ENCODE peak calls at places on chromosomes 11 and 22, in five cellular contexts. One of them, this sample, is unnamed.

GRCh38 chr22:46171940-46172339 is 21.6 kb downstream of the PPARA start:
- DNase-seq in psoas muscle: no peak
- DNase-seq in WTC11: no peak
- DNase-seq in IMR-90: peak
- DNase-seq in vagina: no peak
- DNase-seq in this sample: no peak

GRCh38 chr11:46916669-46917108 is 1.7 kb downstream of the LRP4 start:
- DNase-seq in psoas muscle: peak
- DNase-seq in WTC11: peak
- DNase-seq in IMR-90: peak
- DNase-seq in vagina: no peak
- DNase-seq in this sample: no peak

GRCh38 chr11:32729976-32730375 is 64.5 kb downstream of the CCDC73 start:
- DNase-seq in psoas muscle: no peak
- DNase-seq in WTC11: no peak
- DNase-seq in IMR-90: no peak
- DNase-seq in vagina: no peak
- DNase-seq in this sample: no peak

GRCh38 chr11:49442669-49443068 is 234.3 kb upstream of the FOLH1 start:
- DNase-seq in psoas muscle: no peak
- DNase-seq in WTC11: no peak
- DNase-seq in IMR-90: no peak
- DNase-seq in vagina: no peak
- DNase-seq in this sample: no peak

GRCh38 chr11:69014936-69015549 is 2.0 kb upstream of the MRGPRF start:
- DNase-seq in psoas muscle: no peak
- DNase-seq in WTC11: no peak
- DNase-seq in IMR-90: no peak
- DNase-seq in vagina: no peak
- DNase-seq in this sample: no peak

GRCh38 chr22:19579113-19579811 is 55.1 kb upstream of the CLDN5 start:
- DNase-seq in psoas muscle: no peak
- DNase-seq in WTC11: no peak
- DNase-seq in IMR-90: no peak
- DNase-seq in vagina: no peak
- DNase-seq in this sample: peak

GRCh38 chr11:16804104-16804947 is 65.9 kb downstream of the C11orf58 start:
- DNase-seq in psoas muscle: no peak
- DNase-seq in WTC11: no peak
- DNase-seq in IMR-90: no peak
- DNase-seq in vagina: no peak
- DNase-seq in this sample: no peak

GRCh38 chr11:133927690-133928627 is 28.8 kb downstream of the IGSF9B start:
- DNase-seq in psoas muscle: peak
- DNase-seq in WTC11: peak
- DNase-seq in IMR-90: peak
- DNase-seq in vagina: no peak
- DNase-seq in this sample: peak

GRCh38 chr11:57073121-57073520 is 84.4 kb downstream of the OR5AK2 start:
- DNase-seq in psoas muscle: no peak
- DNase-seq in WTC11: no peak
- DNase-seq in IMR-90: peak
- DNase-seq in vagina: no peak
- DNase-seq in this sample: no peak

GRCh38 chr11:120547871-120548681 is 36.5 kb downstream of the GRIK4 start:
- DNase-seq in psoas muscle: peak
- DNase-seq in WTC11: no peak
- DNase-seq in IMR-90: peak
- DNase-seq in vagina: no peak
- DNase-seq in this sample: no peak
- TF ChIP-seq CTCF in psoas muscle: no peak
- TF ChIP-seq CTCF in WTC11: no peak
- TF ChIP-seq CTCF in IMR-90: no peak
- TF ChIP-seq CTCF in vagina: no peak
- TF ChIP-seq CTCF in this sample: no peak

DNA sequence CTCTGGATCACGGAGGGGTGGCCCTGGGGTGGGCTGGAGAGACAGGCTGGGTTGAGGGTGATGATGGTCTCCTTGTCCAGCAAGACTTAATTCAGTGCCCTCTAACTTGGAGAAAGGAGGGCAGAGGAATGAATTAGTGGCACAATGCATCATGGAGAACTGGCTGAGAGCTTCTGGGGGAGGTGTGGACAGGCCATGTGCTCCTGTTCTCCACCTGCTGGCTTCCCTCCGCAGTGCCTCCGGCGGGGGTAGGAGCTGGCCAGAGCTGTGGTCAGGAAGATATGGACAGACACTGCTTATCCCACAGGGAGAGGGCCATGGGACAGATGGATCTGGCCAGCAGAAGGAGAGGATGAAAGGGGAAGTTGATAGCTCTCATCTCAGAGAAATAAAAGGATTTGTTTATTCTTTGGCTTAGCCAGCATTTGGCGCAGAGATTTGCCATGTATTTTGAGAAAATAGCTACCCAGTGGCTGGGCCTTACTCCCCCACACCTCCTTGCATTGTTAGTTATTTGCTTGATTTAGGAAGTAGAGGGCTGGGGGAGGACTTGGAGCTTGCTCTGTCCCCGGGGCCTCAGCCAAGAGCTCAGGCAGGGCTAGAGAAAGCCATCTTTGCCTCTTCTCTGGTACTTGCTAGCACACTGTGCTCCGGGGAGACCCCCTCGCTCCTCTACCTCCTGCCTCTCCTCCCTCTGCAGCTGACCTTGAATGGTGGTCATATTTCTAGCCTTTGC is 93.2 kb downstream of the SCN3B start:
- DNase-seq in psoas muscle: peak
- DNase-seq in WTC11: peak
- DNase-seq in IMR-90: peak
- DNase-seq in vagina: no peak
- DNase-seq in this sample: no peak
- TF ChIP-seq CTCF in psoas muscle: peak
- TF ChIP-seq CTCF in WTC11: no peak
- TF ChIP-seq CTCF in IMR-90: peak
- TF ChIP-seq CTCF in vagina: no peak
- TF ChIP-seq CTCF in this sample: no peak

GRCh38 chr11:64161037-64161436 is 4.9 kb downstream of the MACROD1 start:
- DNase-seq in psoas muscle: no peak
- DNase-seq in WTC11: no peak
- DNase-seq in IMR-90: no peak
- DNase-seq in vagina: no peak
- DNase-seq in this sample: no peak

GRCh38 chr11:64163951-64164350 is 2.0 kb downstream of the MACROD1 start:
- DNase-seq in psoas muscle: no peak
- DNase-seq in WTC11: no peak
- DNase-seq in IMR-90: no peak
- DNase-seq in vagina: no peak
- DNase-seq in this sample: no peak

GRCh38 chr11:64165842-64166635 is at the start of gene MACROD1:
- DNase-seq in psoas muscle: peak
- DNase-seq in WTC11: peak
- DNase-seq in IMR-90: peak
- DNase-seq in vagina: no peak
- DNase-seq in this sample: peak

GRCh38 chr11:64164392-64165312 is 1.3 kb downstream of the MACROD1 start:
- DNase-seq in psoas muscle: peak
- DNase-seq in WTC11: peak
- DNase-seq in IMR-90: no peak
- DNase-seq in vagina: no peak
- DNase-seq in this sample: no peak

GRCh38 chr11:64165482-64165841 is 451 bp downstream of the MACROD1 start:
- DNase-seq in psoas muscle: no peak
- DNase-seq in WTC11: no peak
- DNase-seq in IMR-90: no peak
- DNase-seq in vagina: no peak
- DNase-seq in this sample: peak
- TF ChIP-seq CTCF in psoas muscle: no peak
- TF ChIP-seq CTCF in WTC11: no peak
- TF ChIP-seq CTCF in IMR-90: peak
- TF ChIP-seq CTCF in vagina: no peak
- TF ChIP-seq CTCF in this sample: no peak

GRCh38 chr11:77198440-77198849 is 70.4 kb downstream of the MYO7A start:
- DNase-seq in psoas muscle: no peak
- DNase-seq in WTC11: peak
- DNase-seq in IMR-90: peak
- DNase-seq in vagina: no peak
- DNase-seq in this sample: peak
- TF ChIP-seq CTCF in psoas muscle: no peak
- TF ChIP-seq CTCF in WTC11: peak
- TF ChIP-seq CTCF in IMR-90: peak
- TF ChIP-seq CTCF in vagina: no peak
- TF ChIP-seq CTCF in this sample: peak

DNA sequence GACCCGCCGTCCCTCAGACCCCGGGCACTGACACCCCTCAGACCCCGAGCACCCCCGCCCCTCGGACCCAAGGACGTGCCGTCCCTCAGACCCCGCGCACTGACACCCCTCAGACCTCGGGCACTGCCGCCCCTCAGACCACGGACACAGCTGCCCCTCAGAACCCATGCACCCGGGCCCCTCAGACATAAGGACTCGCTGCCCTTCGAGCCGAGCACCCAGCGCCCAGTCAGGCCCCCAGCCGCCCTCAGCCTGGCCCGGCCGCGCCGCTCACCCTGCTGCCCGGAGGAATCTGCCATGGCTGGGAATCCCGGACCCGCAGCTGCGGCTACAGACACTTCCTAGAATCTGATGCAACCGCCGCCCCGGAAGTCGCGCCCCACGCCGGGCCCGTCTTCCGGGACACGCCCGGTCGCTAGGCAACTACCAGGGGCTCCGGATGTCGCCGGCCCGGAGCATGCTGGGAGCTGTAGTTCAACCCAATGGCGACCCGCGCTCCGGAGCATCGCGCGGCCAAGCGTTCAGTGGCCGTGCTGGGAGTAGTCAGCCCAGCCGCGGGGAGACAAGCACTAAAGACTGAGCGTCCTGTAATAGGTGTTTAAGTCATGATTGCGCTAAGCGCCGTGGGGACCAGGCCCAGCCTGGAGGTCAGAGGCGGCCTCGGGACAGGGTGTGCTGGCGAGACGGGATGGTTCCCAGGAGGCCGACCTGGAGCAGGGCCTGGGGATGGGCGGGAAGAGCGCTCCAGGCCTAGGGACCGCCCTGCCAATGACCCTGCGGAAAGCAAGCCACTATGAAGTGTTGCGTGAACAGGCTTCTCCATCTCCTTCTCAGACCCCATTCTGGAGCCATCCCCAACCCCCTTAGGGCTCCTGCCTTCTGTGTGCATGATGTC is at the start of gene CARS1:
- DNase-seq in psoas muscle: peak
- DNase-seq in WTC11: peak
- DNase-seq in IMR-90: peak
- DNase-seq in vagina: no peak
- DNase-seq in this sample: peak
- TF ChIP-seq CTCF in psoas muscle: no peak
- TF ChIP-seq CTCF in WTC11: no peak
- TF ChIP-seq CTCF in IMR-90: no peak
- TF ChIP-seq CTCF in vagina: no peak
- TF ChIP-seq CTCF in this sample: no peak